ENCODE peak calls at places on chromosomes 1 and 21, in four cellular contexts. One of them, this sample, is unnamed.

GRCh38 chr21:33655591-33656221 is 13.4 kb downstream of the ITSN1 start:
- DNase-seq in WERI-Rb-1: no peak
- DNase-seq in IMR-90: peak; percentile 97
- DNase-seq in mesendoderm: peak; percentile 99
- DNase-seq in this sample: no peak

GRCh38 chr1:238558156-238558555 is 667.4 kb upstream of the ZP4 start:
- DNase-seq in WERI-Rb-1: no peak
- DNase-seq in IMR-90: peak; percentile 81
- DNase-seq in mesendoderm: no peak
- DNase-seq in this sample: no peak

GRCh38 chr1:18344755-18345154 is 136.0 kb upstream of the KLHDC7A start:
- DNase-seq in WERI-Rb-1: peak; percentile 95
- DNase-seq in IMR-90: no peak
- DNase-seq in mesendoderm: no peak
- DNase-seq in this sample: no peak

GRCh38 chr1:183040600-183040999 is 17.4 kb downstream of the LAMC1 start:
- DNase-seq in WERI-Rb-1: no peak
- DNase-seq in IMR-90: no peak
- DNase-seq in mesendoderm: no peak
- DNase-seq in this sample: no peak

GRCh38 chr1:94045465-94046056 is 75.4 kb downstream of the ABCA4 start:
- DNase-seq in WERI-Rb-1: peak; percentile 45
- DNase-seq in IMR-90: peak; percentile 92
- DNase-seq in mesendoderm: peak; percentile 100
- DNase-seq in this sample: no peak

GRCh38 chr21:45155910-45156309 is 81.5 kb downstream of the ADARB1 start:
- DNase-seq in WERI-Rb-1: no peak
- DNase-seq in IMR-90: no peak
- DNase-seq in mesendoderm: no peak
- DNase-seq in this sample: no peak

GRCh38 chr1:219422811-219423598 is 189.9 kb downstream of the ZC3H11B start:
- DNase-seq in WERI-Rb-1: no peak
- DNase-seq in IMR-90: peak; percentile 89
- DNase-seq in mesendoderm: no peak
- DNase-seq in this sample: no peak

GRCh38 chr1:206116191-206116872 is 856 bp downstream of the AVPR1B start:
- DNase-seq in WERI-Rb-1: no peak
- DNase-seq in IMR-90: no peak
- DNase-seq in mesendoderm: no peak
- DNase-seq in this sample: no peak

GRCh38 chr21:45643021-45643980 is at the start of gene PCBP3:
- DNase-seq in WERI-Rb-1: peak; percentile 96
- DNase-seq in IMR-90: peak; percentile 89
- DNase-seq in mesendoderm: peak; percentile 97
- DNase-seq in this sample: peak; percentile 73

GRCh38 chr1:160645386-160646063 is 1.3 kb downstream of the SLAMF1 start:
- DNase-seq in WERI-Rb-1: no peak
- DNase-seq in IMR-90: no peak
- DNase-seq in mesendoderm: no peak
- DNase-seq in this sample: no peak

GRCh38 chr21:32233055-32233546 is 45.7 kb downstream of the MIS18A start:
- DNase-seq in WERI-Rb-1: no peak
- DNase-seq in IMR-90: peak; percentile 5
- DNase-seq in mesendoderm: no peak
- DNase-seq in this sample: no peak

GRCh38 chr1:175148068-175148467 is 44.5 kb downstream of the KIAA0040 start:
- DNase-seq in WERI-Rb-1: no peak
- DNase-seq in IMR-90: no peak
- DNase-seq in mesendoderm: no peak
- DNase-seq in this sample: no peak

GRCh38 chr1:173527151-173527826 is 50.2 kb downstream of the PRDX6 start:
- DNase-seq in WERI-Rb-1: no peak
- DNase-seq in IMR-90: no peak
- DNase-seq in mesendoderm: no peak
- DNase-seq in this sample: no peak

GRCh38 chr1:109392788-109393580 is 4.7 kb downstream of the SORT1 start:
- DNase-seq in WERI-Rb-1: no peak
- DNase-seq in IMR-90: peak; percentile 81
- DNase-seq in mesendoderm: no peak
- DNase-seq in this sample: no peak

GRCh38 chr1:32091591-32091990 is 16.3 kb upstream of the KPNA6 start:
- DNase-seq in WERI-Rb-1: no peak
- DNase-seq in IMR-90: no peak
- DNase-seq in mesendoderm: no peak
- DNase-seq in this sample: no peak

GRCh38 chr1:151475175-151475574 is 15.9 kb upstream of the POGZ start:
- DNase-seq in WERI-Rb-1: no peak
- DNase-seq in IMR-90: peak; percentile 46
- DNase-seq in mesendoderm: no peak
- DNase-seq in this sample: peak; percentile 96

GRCh38 chr1:112143871-112144441 is 154.5 kb upstream of the KCND3 start:
- DNase-seq in WERI-Rb-1: peak; percentile 17
- DNase-seq in IMR-90: no peak
- DNase-seq in mesendoderm: no peak
- DNase-seq in this sample: no peak

GRCh38 chr1:48084826-48085225 is 87.6 kb upstream of the TRABD2B start:
- DNase-seq in WERI-Rb-1: no peak
- DNase-seq in IMR-90: no peak
- DNase-seq in mesendoderm: no peak
- DNase-seq in this sample: no peak

GRCh38 chr1:241842565-241842964 is 5.4 kb upstream of the EXO1 start:
- DNase-seq in WERI-Rb-1: no peak
- DNase-seq in IMR-90: peak; percentile 81
- DNase-seq in mesendoderm: peak; percentile 18
- DNase-seq in this sample: no peak

GRCh38 chr1:109687641-109688499 is at the start of gene GSTM1:
- DNase-seq in WERI-Rb-1: peak; percentile 83
- DNase-seq in IMR-90: no peak
- DNase-seq in mesendoderm: peak; percentile 91
- DNase-seq in this sample: no peak

GRCh38 chr1:91731815-91732214 is 154.1 kb downstream of the TGFBR3 start:
- DNase-seq in WERI-Rb-1: no peak
- DNase-seq in IMR-90: peak; percentile 49
- DNase-seq in mesendoderm: no peak
- DNase-seq in this sample: no peak

GRCh38 chr1:232462200-232462599 is 167.7 kb downstream of the SIPA1L2 start:
- DNase-seq in WERI-Rb-1: no peak
- DNase-seq in IMR-90: peak; percentile 20
- DNase-seq in mesendoderm: peak; percentile 50
- DNase-seq in this sample: no peak
- H3K4me3 ChIP-seq in WERI-Rb-1: no peak overlapping the region
- H3K4me3 ChIP-seq in IMR-90: no peak overlapping the region
- H3K4me3 ChIP-seq in mesendoderm: no peak overlapping the region
- H3K4me3 ChIP-seq in this sample: no peak overlapping the region

GRCh38 chr21:16195896-16196443 is 466.2 kb downstream of the USP25 start:
- DNase-seq in WERI-Rb-1: no peak
- DNase-seq in IMR-90: no peak
- DNase-seq in mesendoderm: no peak
- DNase-seq in this sample: no peak
- H3K4me3 ChIP-seq in WERI-Rb-1: no peak overlapping the region
- H3K4me3 ChIP-seq in IMR-90: no peak overlapping the region
- H3K4me3 ChIP-seq in mesendoderm: no peak overlapping the region
- H3K4me3 ChIP-seq in this sample: no peak overlapping the region

GRCh38 chr1:209774592-209774991 is 9.8 kb downstream of the C1orf74 start:
- DNase-seq in WERI-Rb-1: no peak
- DNase-seq in IMR-90: no peak
- DNase-seq in mesendoderm: no peak
- DNase-seq in this sample: no peak
- H3K4me3 ChIP-seq in WERI-Rb-1: no peak overlapping the region
- H3K4me3 ChIP-seq in IMR-90: no peak overlapping the region
- H3K4me3 ChIP-seq in mesendoderm: no peak overlapping the region
- H3K4me3 ChIP-seq in this sample: no peak overlapping the region

DNA sequence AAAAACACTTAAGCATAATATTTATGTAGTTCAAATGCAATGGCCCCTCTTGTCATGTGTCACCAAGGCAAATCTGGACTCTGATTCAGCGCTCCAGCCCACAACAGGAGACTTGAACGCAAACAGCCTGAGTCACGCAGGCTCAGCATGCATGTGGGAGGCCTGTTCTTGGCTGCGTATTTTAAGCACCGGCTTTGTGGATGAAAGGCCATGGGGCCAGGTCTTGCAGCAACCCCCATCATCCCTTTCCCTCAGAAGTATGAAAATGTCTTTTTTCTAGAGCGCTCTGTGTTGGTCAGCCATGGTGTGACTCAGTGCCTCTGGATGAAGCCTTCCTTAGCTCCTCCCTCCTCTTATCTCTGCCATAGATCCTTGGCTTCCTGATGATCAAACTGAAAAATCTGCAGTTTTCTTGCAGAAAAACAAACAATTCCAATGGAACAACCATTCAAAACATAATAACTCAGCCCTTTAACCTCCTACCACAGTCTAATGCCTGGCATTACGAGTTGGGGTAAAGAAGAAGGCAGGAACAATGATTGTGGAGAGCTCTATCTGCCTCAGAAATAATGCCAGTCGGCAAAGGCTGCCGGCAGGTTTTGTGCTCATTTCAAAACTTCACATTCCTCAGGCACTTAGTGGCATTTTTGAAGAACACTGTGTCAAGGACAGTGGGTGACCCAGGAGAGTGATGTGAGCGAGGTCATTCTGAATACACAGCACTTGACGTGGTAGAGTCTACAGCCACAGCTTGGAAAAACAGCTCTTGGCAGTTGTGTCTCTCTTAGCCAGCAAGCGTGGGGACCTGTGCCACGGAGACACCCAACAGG is 167.5 kb downstream of the CLIC6 start:
- DNase-seq in WERI-Rb-1: no peak
- DNase-seq in IMR-90: peak; percentile 100
- DNase-seq in mesendoderm: no peak
- DNase-seq in this sample: no peak
- H3K4me3 ChIP-seq in WERI-Rb-1: no peak overlapping the region
- H3K4me3 ChIP-seq in IMR-90: no peak overlapping the region
- H3K4me3 ChIP-seq in mesendoderm: no peak overlapping the region
- H3K4me3 ChIP-seq in this sample: no peak overlapping the region

GRCh38 chr1:21510113-21510493 is 880 bp downstream of the ALPL start:
- DNase-seq in WERI-Rb-1: no peak
- DNase-seq in IMR-90: no peak
- DNase-seq in mesendoderm: peak; percentile 93
- DNase-seq in this sample: no peak
- H3K4me3 ChIP-seq in WERI-Rb-1: no peak overlapping the region
- H3K4me3 ChIP-seq in IMR-90: no peak overlapping the region
- H3K4me3 ChIP-seq in mesendoderm: peak overlapping the region; percentile 75
- H3K4me3 ChIP-seq in this sample: no peak overlapping the region

GRCh38 chr1:168531605-168532345 is 12.0 kb downstream of the XCL2 start:
- DNase-seq in WERI-Rb-1: no peak
- DNase-seq in IMR-90: no peak
- DNase-seq in mesendoderm: peak; percentile 18
- DNase-seq in this sample: no peak

DNA sequence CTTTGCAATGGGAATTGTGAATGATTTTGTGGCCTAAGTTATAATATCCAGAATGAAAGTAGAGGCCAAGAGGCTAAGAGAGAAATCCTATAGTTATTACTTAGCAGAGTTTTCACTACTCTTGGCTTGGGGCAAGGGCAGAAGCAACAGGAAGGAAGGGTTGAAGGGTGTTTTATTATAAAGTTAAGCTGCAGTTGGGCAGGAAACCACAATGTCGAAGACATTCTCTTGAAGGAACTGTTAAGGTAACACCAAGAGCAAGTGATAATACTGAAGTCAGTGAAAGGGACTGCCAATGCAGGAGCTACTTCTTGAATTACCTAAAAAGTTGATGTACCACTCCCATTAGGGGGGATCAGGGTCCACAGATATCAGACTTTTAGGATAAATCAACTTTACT is 8.3 kb downstream of the XCL2 start:
- DNase-seq in WERI-Rb-1: no peak
- DNase-seq in IMR-90: no peak
- DNase-seq in mesendoderm: no peak
- DNase-seq in this sample: no peak
- H3K4me3 ChIP-seq in WERI-Rb-1: no peak overlapping the region
- H3K4me3 ChIP-seq in IMR-90: no peak overlapping the region
- H3K4me3 ChIP-seq in mesendoderm: no peak overlapping the region
- H3K4me3 ChIP-seq in this sample: no peak overlapping the region

This sample was measured in GM12864.